ENCODE peak calls at places on chromosome 10, in five cellular contexts. M is body of pancreas, K is aorta, H is adrenal gland, G is tibial artery. O is an unnamed sample.

GRCh38 chr10:3685385-3685784 is 99.6 kb downstream of the KLF6 start:
- DNase-seq in M (no peak), K (no peak), H (no peak), G (no peak), O (no peak)

GRCh38 chr10:13414855-13415254 is 66.8 kb upstream of the SEPHS1 start:
- DNase-seq in M (peak), K (no peak), H (no peak), G (no peak), O (no peak)

GRCh38 chr10:102641880-102642552 is 2.3 kb upstream of the TRIM8 start:
- DNase-seq in M (peak), K (peak), H (peak), G (peak), O (peak)

GRCh38 chr10:23157691-23158369 is 34.3 kb upstream of the PTF1A start:
- DNase-seq in M (peak), K (no peak), H (peak), G (no peak), O (no peak)

GRCh38 chr10:101030492-101031127 is 319 bp downstream of the PDZD7 start:
- DNase-seq in M (no peak), K (no peak), H (no peak), G (no peak), O (peak)

GRCh38 chr10:128116187-128116586 is 10.0 kb downstream of the MKI67 start:
- DNase-seq in M (no peak), K (no peak), H (no peak), G (no peak), O (no peak)

GRCh38 chr10:103667390-103667789 is 173.9 kb downstream of the NEURL1 start:
- DNase-seq in M (peak), K (no peak), H (no peak), G (no peak), O (no peak)

GRCh38 chr10:114042895-114043531 is 653 bp upstream of the ADRB1 start:
- DNase-seq in M (peak), K (peak), H (no peak), G (no peak), O (peak)

GRCh38 chr10:71294091-71294561 is 24.9 kb upstream of the SLC29A3 start:
- DNase-seq in M (no peak), K (no peak), H (no peak), G (no peak), O (no peak)

GRCh38 chr10:30750971-30751677 is 121.6 kb upstream of the LYZL2 start:
- DNase-seq in M (no peak), K (no peak), H (no peak), G (no peak), O (no peak)

GRCh38 chr10:71512794-71513379 is 116.2 kb downstream of the CDH23 start:
- DNase-seq in M (peak), K (no peak), H (no peak), G (no peak), O (no peak)

GRCh38 chr10:91603931-91604331 is 28.9 kb downstream of the PPP1R3C start:
- DNase-seq in M (peak), K (no peak), H (no peak), G (no peak), O (no peak)

GRCh38 chr10:49652416-49653385 is 26.8 kb upstream of the C10orf53 start:
- DNase-seq in M (no peak), K (no peak), H (no peak), G (no peak), O (peak)

GRCh38 chr10:71234970-71235681 is 22.8 kb downstream of the UNC5B start:
- DNase-seq in M (peak), K (peak), H (no peak), G (peak), O (no peak)

GRCh38 chr10:113650172-113650571 is 13.7 kb downstream of the NRAP start:
- DNase-seq in M (no peak), K (no peak), H (no peak), G (no peak), O (no peak)

GRCh38 chr10:103042129-103042528 is 124.0 kb downstream of the CNNM2 start:
- DNase-seq in M (no peak), K (no peak), H (no peak), G (no peak), O (no peak)

GRCh38 chr10:21496285-21497176 is 29.0 kb downstream of the SKIDA1 start:
- DNase-seq in M (peak), K (peak), H (peak), G (peak), O (peak)

GRCh38 chr10:116085333-116085732 is 187.7 kb downstream of the GFRA1 start:
- DNase-seq in M (no peak), K (no peak), H (no peak), G (no peak), O (no peak)

GRCh38 chr10:118594392-118595063 is 920 bp downstream of the PRLHR start:
- DNase-seq in M (peak), K (peak), H (peak), G (peak), O (peak)

GRCh38 chr10:44339218-44339617 is 45.7 kb downstream of the CXCL12 start:
- DNase-seq in M (no peak), K (no peak), H (no peak), G (no peak), O (peak)

GRCh38 chr10:91883549-91884542 is 25.4 kb downstream of the FGFBP3 start:
- DNase-seq in M (peak), K (peak), H (no peak), G (peak), O (no peak)

GRCh38 chr10:73625004-73625883 is 16.0 kb downstream of the MYOZ1 start:
- DNase-seq in M (peak), K (no peak), H (peak), G (peak), O (no peak)

GRCh38 chr10:73495884-73496674 is at the start of gene PPP3CB:
- DNase-seq in M (peak), K (peak), H (peak), G (peak), O (peak)

GRCh38 chr10:43203491-43204393 is 63.1 kb downstream of the RASGEF1A start:
- DNase-seq in M (peak), K (peak), H (no peak), G (peak), O (peak)

GRCh38 chr10:26430641-26431163 is 7.4 kb upstream of the APBB1IP start:
- DNase-seq in M (peak), K (no peak), H (no peak), G (no peak), O (no peak)

GRCh38 chr10:85317827-85318226 is 989.4 kb downstream of the CCSER2 start:
- DNase-seq in M (no peak), K (no peak), H (no peak), G (no peak), O (no peak)

GRCh38 chr10:16384064-16384463 is 52.7 kb upstream of the PTER start:
- DNase-seq in M (no peak), K (no peak), H (no peak), G (no peak), O (no peak)

GRCh38 chr10:98444314-98445006 is 2.3 kb downstream of the HPS1 start:
- DNase-seq in M (no peak), K (no peak), H (no peak), G (no peak), O (no peak)

GRCh38 chr10:70750156-70750703 is 34.9 kb downstream of the TBATA start:
- DNase-seq in M (no peak), K (no peak), H (no peak), G (no peak), O (no peak)

GRCh38 chr10:59830601-59831259 is 75.6 kb downstream of the CCDC6 start:
- DNase-seq in M (peak), K (no peak), H (peak), G (peak), O (no peak)

GRCh38 chr10:121510201-121510771 is 88.0 kb downstream of the FGFR2 start:
- DNase-seq in M (no peak), K (no peak), H (peak), G (no peak), O (no peak)
- H3K4me3 ChIP-seq in M (no peak), K (no peak), H (no peak), G (no peak), O (no peak)

GRCh38 chr10:96655577-96656213 is 64.6 kb downstream of the PIK3AP1 start:
- DNase-seq in M (peak), K (no peak), H (no peak), G (no peak), O (no peak)
- H3K4me3 ChIP-seq in M (no peak), K (no peak), H (no peak), G (no peak), O (no peak)

GRCh38 chr10:63456437-63457210 is 9.2 kb downstream of the JMJD1C start:
- DNase-seq in M (no peak), K (no peak), H (no peak), G (no peak), O (no peak)
- H3K4me3 ChIP-seq in M (no peak), K (no peak), H (no peak), G (no peak), O (no peak)

GRCh38 chr10:33039167-33039566 is 81.1 kb upstream of the ITGB1 start:
- DNase-seq in M (no peak), K (no peak), H (no peak), G (no peak), O (no peak)
- H3K4me3 ChIP-seq in M (no peak), K (no peak), H (no peak), G (no peak), O (no peak)

GRCh38 chr10:6208781-6209235 is 6.1 kb downstream of the PFKFB3 start:
- DNase-seq in M (no peak), K (peak), H (no peak), G (no peak), O (no peak)
- H3K4me3 ChIP-seq in M (no peak), K (no peak), H (no peak), G (no peak), O (no peak)

GRCh38 chr10:132408367-132408781 is 11.4 kb downstream of the PWWP2B start:
- DNase-seq in M (peak), K (no peak), H (peak), G (no peak), O (no peak)
- H3K4me3 ChIP-seq in M (no peak), K (no peak), H (no peak), G (no peak), O (no peak)

GRCh38 chr10:48526371-48526821 is 78.5 kb downstream of the ARHGAP22 start:
- DNase-seq in M (no peak), K (peak), H (no peak), G (no peak), O (no peak)
- H3K4me3 ChIP-seq in M (no peak), K (no peak), H (no peak), G (no peak), O (no peak)

DNA sequence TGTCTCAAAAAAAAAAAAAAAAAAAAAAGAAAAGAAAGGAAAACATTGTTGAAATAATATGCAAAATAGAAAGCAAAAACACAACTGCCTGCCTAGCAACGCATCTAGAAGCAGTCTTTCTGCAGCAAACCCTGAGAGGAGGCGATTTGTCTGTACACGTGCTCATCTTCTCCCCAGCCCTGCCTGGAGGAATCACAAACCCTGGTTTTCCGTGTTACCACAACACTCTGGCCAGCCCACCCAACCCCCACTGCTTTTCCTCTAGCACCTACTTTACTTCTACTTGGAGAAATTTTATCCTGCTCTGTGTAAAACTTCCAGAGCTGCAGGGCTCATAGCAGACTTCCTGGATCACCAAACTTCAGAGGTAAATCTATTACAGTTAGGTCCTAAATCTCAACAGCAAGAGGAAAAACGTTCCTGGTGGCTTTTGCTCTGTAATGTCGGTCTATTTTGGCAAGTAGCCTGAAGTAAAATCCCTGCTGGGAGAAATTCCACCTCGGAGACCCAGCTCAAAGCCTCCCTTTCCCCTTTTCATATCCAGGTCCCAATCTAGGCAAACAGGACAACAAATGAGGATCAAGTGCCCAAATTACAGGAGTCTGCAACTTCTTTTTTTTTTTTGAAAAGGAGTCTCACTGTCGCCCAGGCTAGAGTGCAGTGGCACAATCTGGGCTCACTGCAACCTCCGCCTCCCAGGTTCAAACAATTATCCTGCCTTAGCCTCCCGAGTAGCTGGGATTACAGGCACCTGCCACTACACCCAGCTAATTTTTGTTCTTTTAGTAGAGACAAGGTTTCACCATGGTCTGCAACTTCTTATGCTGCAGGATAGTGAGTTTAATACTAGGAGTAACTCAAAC is 91.6 kb downstream of the DNMBP start:
- DNase-seq in M (peak), K (peak), H (peak), G (no peak), O (no peak)
- H3K4me3 ChIP-seq in M (no peak), K (peak), H (no peak), G (peak), O (no peak)

DNA sequence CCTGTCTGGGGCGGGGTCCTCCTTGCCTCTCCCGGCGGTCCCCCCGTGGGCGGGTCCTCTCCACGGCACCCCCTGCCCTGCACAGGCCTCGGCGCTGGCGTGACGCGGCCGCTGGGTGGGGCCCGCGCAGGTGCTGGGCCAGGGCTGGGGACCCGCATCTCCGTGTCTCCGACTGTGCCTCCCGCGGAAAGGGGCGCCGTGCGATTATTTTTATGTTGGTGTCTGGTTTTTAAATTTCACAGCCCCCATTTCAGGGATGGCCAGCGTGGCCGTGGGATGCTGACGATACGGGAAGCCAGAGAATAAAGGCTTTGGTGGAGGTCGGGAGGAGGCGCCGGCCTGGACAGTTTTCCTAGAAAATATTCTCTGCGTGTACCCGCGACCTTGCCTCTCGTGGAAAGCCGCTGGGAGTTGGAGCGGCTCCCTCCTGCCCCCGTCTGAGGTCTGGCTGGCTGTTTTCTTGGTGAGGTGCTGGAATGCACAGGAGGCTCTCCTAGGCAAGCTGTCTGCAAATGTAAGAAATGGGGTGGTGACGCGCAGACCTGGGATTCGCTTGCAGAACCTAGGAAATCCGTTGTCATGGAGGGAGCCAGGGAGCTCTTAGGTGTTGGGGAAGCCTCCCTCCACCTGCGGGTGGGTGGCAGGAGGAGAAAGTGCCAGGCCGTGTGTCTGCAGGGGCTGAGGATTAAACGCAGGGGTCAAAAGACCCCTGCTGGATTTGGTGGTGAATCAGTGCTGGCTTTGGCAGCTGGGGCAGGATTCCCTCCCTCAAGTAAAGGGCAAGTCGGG is 28.7 kb upstream of the JAKMIP3 start:
- DNase-seq in M (no peak), K (no peak), H (no peak), G (no peak), O (no peak)
- H3K4me3 ChIP-seq in M (no peak), K (peak), H (no peak), G (peak), O (peak)

O was measured in lower leg skin.